ENCODE peak calls at places on chromosomes 5 and 9, in six cellular contexts. K, I, F, O, S and T are unnamed samples.

GRCh38 chr9:104868687-104869404 is 59.1 kb downstream of the ABCA1 start:
- DNase-seq in K (peak), I (peak), F (peak), O (peak), S (no peak), T (peak)

GRCh38 chr5:107669543-107670027 is 1.2 kb downstream of the EFNA5 start:
- DNase-seq in K (peak), I (peak), F (peak), O (peak), S (no peak), T (peak)

GRCh38 chr9:106936680-106937079 is 73.7 kb downstream of the ZNF462 start:
- DNase-seq in K (no peak), I (no peak), F (no peak), O (no peak), S (no peak), T (no peak)

GRCh38 chr5:134171972-134172371 is 4.8 kb downstream of the SKP1 start:
- DNase-seq in K (no peak), I (no peak), F (no peak), O (no peak), S (no peak), T (no peak)

GRCh38 chr9:20339611-20340010 is 282.7 kb downstream of the MLLT3 start:
- DNase-seq in K (no peak), I (no peak), F (no peak), O (no peak), S (no peak), T (no peak)

GRCh38 chr9:136339173-136339957 is 12.0 kb downstream of the GPSM1 start:
- DNase-seq in K (peak), I (peak), F (no peak), O (no peak), S (no peak), T (peak)

GRCh38 chr5:92222449-92222848 is 839.3 kb upstream of the ARRDC3 start:
- DNase-seq in K (peak), I (no peak), F (no peak), O (peak), S (no peak), T (no peak)

GRCh38 chr5:61232490-61232889 is 70.2 kb upstream of the SMIM15 start:
- DNase-seq in K (peak), I (no peak), F (no peak), O (no peak), S (no peak), T (peak)

GRCh38 chr9:84894859-84895258 is 225.3 kb downstream of the NTRK2 start:
- DNase-seq in K (no peak), I (no peak), F (no peak), O (no peak), S (no peak), T (no peak)

GRCh38 chr5:89584339-89584956 is 701.5 kb upstream of the MEF2C start:
- DNase-seq in K (peak), I (no peak), F (no peak), O (peak), S (no peak), T (peak)

GRCh38 chr9:98184326-98184725 is 8.1 kb downstream of the CORO2A start:
- DNase-seq in K (no peak), I (no peak), F (no peak), O (no peak), S (no peak), T (no peak)

GRCh38 chr5:87147441-87147840 is 120.2 kb upstream of the RASA1 start:
- DNase-seq in K (no peak), I (no peak), F (no peak), O (no peak), S (no peak), T (peak)

DNA sequence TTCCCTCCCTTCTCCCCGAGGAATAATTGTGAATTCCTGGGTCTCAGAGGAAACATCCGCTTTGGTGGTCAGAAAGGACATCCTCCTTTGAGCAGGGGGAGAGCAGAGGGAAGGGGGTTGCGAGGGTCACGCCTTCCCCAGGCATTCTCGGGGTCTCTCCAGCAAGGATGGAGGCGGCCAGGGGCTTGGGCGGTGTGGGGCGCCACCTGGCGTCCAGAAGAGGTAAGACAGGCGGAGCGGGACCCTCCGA is 129.1 kb downstream of the KCNIP1 start:
- DNase-seq in K (no peak), I (peak), F (peak), O (no peak), S (peak), T (no peak)
- H3K4me3 ChIP-seq in K (peak), I (no peak), F (peak), O (peak), S (peak), T (peak)

DNA sequence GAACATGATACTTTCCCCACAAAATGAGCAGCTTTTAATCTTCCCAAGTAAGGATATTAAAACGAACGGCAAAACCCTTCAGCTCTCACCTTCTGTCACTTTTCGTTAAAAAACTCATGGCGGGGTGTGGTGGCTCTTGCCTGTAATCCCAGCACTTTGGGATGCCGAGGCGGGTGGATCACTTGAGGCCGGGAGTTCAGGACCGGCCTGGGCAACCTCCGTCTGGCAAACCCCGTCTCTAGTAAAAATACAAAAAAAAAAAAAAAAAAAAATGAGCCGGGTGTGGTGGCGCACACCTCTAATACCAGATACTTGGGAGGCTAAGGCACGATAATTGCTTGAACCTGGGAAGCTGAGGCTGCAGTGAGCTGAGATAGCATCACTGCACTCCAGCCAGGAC is 902 bp downstream of the TMED9 start:
- DNase-seq in K (no peak), I (no peak), F (peak), O (no peak), S (no peak), T (no peak)
- H3K4me3 ChIP-seq in K (peak), I (peak), F (peak), O (peak), S (peak), T (peak)

DNA sequence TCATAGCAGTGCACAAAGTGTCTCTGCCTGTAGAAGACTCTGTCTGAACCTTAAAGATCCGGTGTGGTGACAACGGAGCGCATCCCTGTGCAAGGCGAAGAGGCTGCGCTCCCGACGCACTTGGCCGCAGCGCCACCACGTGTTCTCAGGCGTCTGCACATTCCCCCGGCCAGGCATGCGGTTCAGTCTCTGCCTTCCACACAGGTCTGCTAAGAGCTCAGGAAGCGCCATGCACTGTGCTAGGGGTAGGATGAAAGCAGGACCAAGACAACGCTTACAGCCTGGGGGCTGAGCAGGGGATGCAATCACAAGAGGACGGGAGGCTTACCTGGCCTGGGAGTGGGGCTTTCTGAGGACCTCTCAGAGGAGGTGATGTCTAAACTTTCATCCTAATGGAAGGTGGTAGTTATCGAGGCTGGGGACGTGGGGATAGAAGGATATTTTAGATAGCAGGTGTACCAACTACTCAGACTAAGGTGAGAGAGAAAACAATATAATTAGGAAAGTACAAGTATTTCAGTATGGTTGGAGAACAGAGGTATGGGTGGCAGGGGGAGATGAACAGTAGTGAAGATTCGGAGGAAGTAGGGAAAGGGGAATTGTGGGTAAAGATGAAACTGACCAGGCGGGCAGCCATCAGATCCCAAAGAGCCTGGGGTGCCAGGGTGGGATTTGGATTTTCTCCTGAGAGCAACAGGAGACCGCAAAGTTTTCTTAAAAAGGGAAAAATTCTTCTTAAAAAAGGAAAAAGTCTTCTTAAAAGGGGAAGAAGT is 13.3 kb downstream of the CAPSL start:
- DNase-seq in K (peak), I (peak), F (peak), O (no peak), S (peak), T (peak)
- H3K4me3 ChIP-seq in K (peak), I (no peak), F (no peak), O (no peak), S (peak), T (no peak)

GRCh38 chr5:113232246-113232645 is 202.5 kb downstream of the TSSK1B start:
- DNase-seq in K (no peak), I (no peak), F (no peak), O (peak), S (no peak), T (no peak)
- H3K4me3 ChIP-seq in K (no peak), I (no peak), F (no peak), O (no peak), S (no peak), T (no peak)

GRCh38 chr5:16737173-16737572 is 120.4 kb upstream of the RETREG1 start:
- DNase-seq in K (no peak), I (no peak), F (no peak), O (no peak), S (no peak), T (no peak)

GRCh38 chr5:16740046-16740445 is 123.2 kb upstream of the RETREG1 start:
- DNase-seq in K (no peak), I (no peak), F (no peak), O (no peak), S (no peak), T (no peak)

GRCh38 chr5:16735092-16735970 is 118.5 kb upstream of the RETREG1 start:
- DNase-seq in K (no peak), I (no peak), F (no peak), O (no peak), S (no peak), T (no peak)

GRCh38 chr5:16736158-16736994 is 119.6 kb upstream of the RETREG1 start:
- DNase-seq in K (peak), I (peak), F (no peak), O (peak), S (no peak), T (peak)

DNA sequence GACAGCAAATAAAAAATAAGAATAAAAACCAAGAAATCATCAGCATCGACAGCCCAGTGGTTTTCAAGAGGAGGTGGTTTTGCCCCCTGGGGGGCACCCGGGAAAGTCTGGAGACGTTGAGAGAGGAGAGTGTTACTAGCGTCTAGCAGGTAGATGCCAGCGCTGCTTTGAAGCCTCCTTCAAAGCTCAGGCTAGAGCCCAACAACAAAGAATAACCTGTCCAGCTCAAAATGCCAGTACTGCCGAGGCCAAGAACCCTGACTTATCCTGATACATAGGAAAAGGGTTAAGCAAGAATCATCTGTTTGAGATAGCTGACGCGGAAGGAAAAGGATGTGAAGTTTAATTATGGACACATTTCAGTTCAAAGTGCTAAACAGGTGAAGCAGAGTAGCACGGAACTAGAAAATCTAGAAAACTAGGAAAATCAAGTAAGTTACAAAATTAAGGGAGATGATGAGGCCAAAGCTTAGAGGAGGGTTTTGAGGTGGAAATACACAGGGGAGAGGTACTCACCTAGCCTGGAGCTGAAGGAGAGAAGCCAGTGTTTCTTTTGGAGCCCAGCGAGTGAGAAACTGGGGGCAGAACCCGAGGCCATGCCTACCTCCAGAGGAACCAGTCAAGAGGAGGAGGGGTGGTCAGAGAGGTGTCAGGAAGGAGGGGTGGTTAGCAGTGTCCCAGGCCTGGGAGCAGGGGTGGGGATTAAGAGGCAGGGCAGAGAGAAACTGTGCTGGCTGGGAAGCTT is 121.0 kb upstream of the RETREG1 start:
- DNase-seq in K (no peak), I (no peak), F (no peak), O (no peak), S (no peak), T (peak)
- H3K4me3 ChIP-seq in K (no peak), I (no peak), F (no peak), O (no peak), S (no peak), T (no peak)